ENCODE peak calls at places on chromosomes 4 and X, in six cellular contexts. I is H9, M is SJCRH30, Y is mucosa of descending colon, O is cardiac muscle cell, H is aorta. B is an unnamed sample. For H3K9me3 and H3K4me1, the result is how much of the 10 kb centered on the place peaks cover.

GRCh38 chrX:44619039-44619438 is 76.4 kb upstream of the FUNDC1 start:
- DNase-seq in M (no peak), O (no peak), Y (no peak), I (no peak), H (no peak), B (no peak)

GRCh38 chr4:159374749-159375535 is 272.1 kb downstream of the RAPGEF2 start:
- DNase-seq in H (no peak), I (no peak), O (peak), M (no peak), Y (no peak), B (no peak)

GRCh38 chr4:30720021-30720655 is at the start of gene PCDH7:
- DNase-seq in I (peak), Y (no peak), H (no peak), O (peak), M (peak), B (no peak)

GRCh38 chr4:138981930-138982390 is 33.6 kb upstream of the NOCT start:
- DNase-seq in O (peak), Y (no peak), I (peak), M (no peak), H (no peak), B (no peak)

GRCh38 chr4:107939307-107939706 is 8.0 kb downstream of the CYP2U1 start:
- DNase-seq in M (no peak), O (no peak), I (no peak), Y (no peak), H (no peak), B (no peak)

GRCh38 chr4:40055873-40056721 is 553 bp upstream of the N4BP2 start:
- DNase-seq in I (peak), H (peak), M (peak), O (peak), Y (peak), B (peak)

GRCh38 chrX:9888953-9889470 is 78.1 kb upstream of the CLDN34 start:
- DNase-seq in H (no peak), I (no peak), Y (no peak), M (no peak), O (no peak), B (no peak)

GRCh38 chr4:184142121-184143000 is 75.3 kb downstream of the ENPP6 start:
- DNase-seq in H (no peak), O (no peak), M (no peak), I (no peak), Y (no peak), B (no peak)

GRCh38 chr4:142846105-142846728 is at the start of gene INPP4B:
- DNase-seq in Y (peak), I (peak), M (peak), H (peak), O (peak), B (peak)

GRCh38 chrX:39726810-39727209 is 370.9 kb downstream of the BCOR start:
- DNase-seq in O (peak), Y (no peak), I (no peak), H (no peak), M (peak), B (no peak)

GRCh38 chr4:88291003-88291402 is 6.6 kb upstream of the PPM1K start:
- DNase-seq in Y (no peak), O (peak), H (no peak), I (no peak), M (no peak), B (no peak)

GRCh38 chr4:154958621-154959358 is 177.7 kb downstream of the RBM46 start:
- DNase-seq in Y (no peak), O (peak), M (no peak), I (no peak), H (peak), B (no peak)

DNA sequence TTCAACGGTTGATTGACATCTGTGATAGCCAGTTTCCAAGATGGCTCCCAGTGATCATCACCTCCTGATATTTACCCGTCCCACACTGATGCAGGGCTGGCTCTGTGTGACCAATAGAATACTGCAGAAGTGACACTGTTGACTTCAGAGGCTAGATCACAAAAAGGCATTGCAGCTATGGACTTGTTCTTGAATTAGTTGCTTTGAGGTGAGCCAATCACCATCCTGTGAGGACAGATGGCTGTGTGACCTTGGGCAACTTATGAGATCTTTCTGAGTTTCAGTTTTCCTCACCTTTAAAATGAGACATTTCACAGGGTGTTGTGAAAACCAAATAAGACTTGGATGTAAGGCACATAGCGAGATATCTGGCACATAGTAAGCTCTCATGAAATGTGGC is 1.8 kb upstream of the GPR82 start:
- DNase-seq in Y (no peak), M (no peak), I (no peak), O (no peak), H (no peak), B (no peak)
- H3K9me3 ChIP-seq in Y (under half), M (under half), I (under half), O (under half), H (under half), B (under half)

GRCh38 chr4:147409350-147409749 is 71.5 kb upstream of the EDNRA start:
- DNase-seq in I (no peak), Y (no peak), H (no peak), O (peak), M (no peak), B (no peak)

GRCh38 chr4:147407261-147408045 is 73.4 kb upstream of the EDNRA start:
- DNase-seq in M (no peak), Y (no peak), O (peak), H (no peak), I (peak), B (no peak)

DNA sequence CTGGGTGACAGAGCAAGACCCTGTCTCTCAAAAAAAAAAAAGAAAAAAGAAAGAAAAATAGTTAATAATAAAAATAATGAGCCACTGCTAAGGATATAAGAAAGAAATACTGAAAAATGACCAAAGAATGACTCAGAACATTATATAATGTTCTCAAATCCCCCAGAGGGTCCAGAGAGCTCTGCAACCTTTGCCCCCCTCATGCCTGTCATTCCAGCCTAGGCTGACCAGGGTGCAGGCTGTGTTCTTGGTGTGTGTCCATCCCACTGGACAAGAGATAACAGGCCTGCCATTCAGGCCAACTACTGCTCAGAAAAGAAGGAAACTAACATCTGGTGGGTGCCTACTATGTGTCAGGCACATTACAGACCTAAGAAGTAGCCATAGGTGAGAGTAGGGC is 72.7 kb upstream of the EDNRA start:
- DNase-seq in M (no peak), H (no peak), O (peak), Y (no peak), I (no peak), B (no peak)
- H3K4me1 ChIP-seq in M (under half), H (under half), O (under half), Y (under half), I (under half), B (under half)

GRCh38 chr4:173532725-173533511 is 2.9 kb upstream of the HAND2 start:
- DNase-seq in I (no peak), O (no peak), H (no peak), M (no peak), Y (no peak), B (no peak)

GRCh38 chr4:173535932-173536331 is 5.9 kb upstream of the HAND2 start:
- DNase-seq in I (no peak), M (no peak), Y (no peak), O (no peak), H (no peak), B (no peak)

GRCh38 chr4:173536808-173537429 is 6.9 kb upstream of the HAND2 start:
- DNase-seq in Y (no peak), I (peak), O (no peak), H (no peak), M (no peak), B (no peak)

GRCh38 chr4:173535165-173535737 is 5.2 kb upstream of the HAND2 start:
- DNase-seq in I (no peak), Y (no peak), O (no peak), M (no peak), H (no peak), B (no peak)

DNA sequence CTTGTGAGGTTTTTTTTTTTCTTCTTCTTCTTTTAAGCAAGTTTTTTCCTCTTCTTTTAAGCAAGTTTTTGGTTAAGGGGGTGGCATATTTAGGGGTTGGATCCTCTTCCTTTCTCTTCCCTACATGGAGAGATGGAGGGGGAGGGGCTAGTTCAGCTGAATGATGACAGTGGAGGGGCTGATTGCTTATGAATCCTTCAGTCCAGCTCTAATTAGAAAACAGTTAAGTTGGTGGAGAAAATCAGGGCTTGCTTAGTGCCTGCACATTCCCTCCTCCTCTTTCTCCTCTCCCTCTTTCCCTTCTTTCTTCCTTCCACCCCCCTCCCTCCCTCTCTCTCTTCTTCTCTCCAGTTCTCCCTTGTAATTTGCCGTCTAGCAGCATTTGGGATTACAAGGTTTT is 4.4 kb upstream of the HAND2 start:
- DNase-seq in Y (no peak), M (no peak), H (no peak), O (no peak), I (no peak), B (no peak)
- H3K9me3 ChIP-seq in Y (under half), M (under half), H (under half), O (under half), I (under half), B (under half)

GRCh38 chr4:145931403-145931802 is 7.2 kb downstream of the ZNF827 start:
- DNase-seq in Y (no peak), M (no peak), O (no peak), I (no peak), H (no peak), B (no peak)
- H3K4me1 ChIP-seq in Y (under half), M (under half), O (half or more), I (under half), H (under half), B (under half)

GRCh38 chrX:64758047-64758446 is 218.2 kb downstream of the ZC4H2 start:
- DNase-seq in M (no peak), H (no peak), O (no peak), I (no peak), Y (no peak), B (no peak)
- H3K9me3 ChIP-seq in M (under half), H (under half), O (under half), I (under half), Y (under half), B (under half)